ENCODE peak calls at places on chromosomes 7 and 10, in seven cellular contexts. One of them, this sample, is unnamed.

GRCh38 chr10:43824934-43825333 is 176.3 kb upstream of the ZNF32 start:
- DNase-seq in PC-9: no peak
- DNase-seq in progenitor cell of endocrine pancreas: no peak
- DNase-seq in tibial artery: peak; percentile 85
- DNase-seq in DND-41: no peak
- DNase-seq in glutamatergic neuron: no peak
- DNase-seq in AG04450: peak; percentile 32
- DNase-seq in this sample: no peak

GRCh38 chr7:135257790-135258189 is 24.2 kb downstream of the STRA8 start:
- DNase-seq in tibial artery: no peak
- DNase-seq in PC-9: no peak
- DNase-seq in DND-41: no peak
- DNase-seq in AG04450: no peak
- DNase-seq in progenitor cell of endocrine pancreas: no peak
- DNase-seq in glutamatergic neuron: no peak
- DNase-seq in this sample: no peak

GRCh38 chr7:29563590-29564454 is at the start of gene PRR15:
- DNase-seq in DND-41: no peak
- DNase-seq in PC-9: peak; percentile 95
- DNase-seq in AG04450: no peak
- DNase-seq in tibial artery: peak; percentile 48
- DNase-seq in glutamatergic neuron: peak; percentile 57
- DNase-seq in progenitor cell of endocrine pancreas: peak; percentile 57
- DNase-seq in this sample: peak; percentile 90

GRCh38 chr7:18287482-18287881 is 208.1 kb upstream of the HDAC9 start:
- DNase-seq in progenitor cell of endocrine pancreas: no peak
- DNase-seq in PC-9: no peak
- DNase-seq in glutamatergic neuron: peak; percentile 23
- DNase-seq in tibial artery: no peak
- DNase-seq in DND-41: no peak
- DNase-seq in AG04450: no peak
- DNase-seq in this sample: no peak

GRCh38 chr7:18541189-18541870 is 45.8 kb downstream of the HDAC9 start:
- DNase-seq in PC-9: no peak
- DNase-seq in tibial artery: peak; percentile 51
- DNase-seq in DND-41: no peak
- DNase-seq in progenitor cell of endocrine pancreas: no peak
- DNase-seq in AG04450: no peak
- DNase-seq in glutamatergic neuron: no peak
- DNase-seq in this sample: peak; percentile 39

GRCh38 chr7:130930260-130930659 is 196.3 kb upstream of the KLF14 start:
- DNase-seq in AG04450: no peak
- DNase-seq in PC-9: no peak
- DNase-seq in DND-41: no peak
- DNase-seq in glutamatergic neuron: no peak
- DNase-seq in tibial artery: no peak
- DNase-seq in progenitor cell of endocrine pancreas: no peak
- DNase-seq in this sample: no peak

GRCh38 chr10:74026428-74026979 is 28.6 kb downstream of the VCL start:
- DNase-seq in tibial artery: no peak
- DNase-seq in progenitor cell of endocrine pancreas: no peak
- DNase-seq in PC-9: no peak
- DNase-seq in DND-41: no peak
- DNase-seq in glutamatergic neuron: no peak
- DNase-seq in AG04450: no peak
- DNase-seq in this sample: no peak

GRCh38 chr7:18858232-18858631 is 259.2 kb downstream of the TWIST1 start:
- DNase-seq in progenitor cell of endocrine pancreas: no peak
- DNase-seq in DND-41: no peak
- DNase-seq in AG04450: no peak
- DNase-seq in tibial artery: no peak
- DNase-seq in PC-9: no peak
- DNase-seq in glutamatergic neuron: no peak
- DNase-seq in this sample: no peak

GRCh38 chr10:109205929-109206585 is 717.3 kb downstream of the XPNPEP1 start:
- DNase-seq in AG04450: peak; percentile 44
- DNase-seq in tibial artery: no peak
- DNase-seq in progenitor cell of endocrine pancreas: no peak
- DNase-seq in DND-41: no peak
- DNase-seq in PC-9: no peak
- DNase-seq in glutamatergic neuron: no peak
- DNase-seq in this sample: no peak

GRCh38 chr7:16883918-16884317 is 2.1 kb upstream of the AGR3 start:
- DNase-seq in AG04450: no peak
- DNase-seq in DND-41: no peak
- DNase-seq in glutamatergic neuron: no peak
- DNase-seq in PC-9: no peak
- DNase-seq in tibial artery: no peak
- DNase-seq in progenitor cell of endocrine pancreas: no peak
- DNase-seq in this sample: no peak

GRCh38 chr7:158124671-158125079 is 462.9 kb downstream of the PTPRN2 start:
- DNase-seq in AG04450: no peak
- DNase-seq in glutamatergic neuron: no peak
- DNase-seq in PC-9: no peak
- DNase-seq in tibial artery: peak; percentile 15
- DNase-seq in DND-41: no peak
- DNase-seq in progenitor cell of endocrine pancreas: no peak
- DNase-seq in this sample: no peak

GRCh38 chr7:73833251-73833919 is 2.6 kb downstream of the CLDN4 start:
- DNase-seq in glutamatergic neuron: no peak
- DNase-seq in DND-41: no peak
- DNase-seq in tibial artery: no peak
- DNase-seq in AG04450: no peak
- DNase-seq in PC-9: peak; percentile 80
- DNase-seq in progenitor cell of endocrine pancreas: no peak
- DNase-seq in this sample: no peak

GRCh38 chr7:129821476-129821875 is 131.3 kb downstream of the UBE2H start:
- DNase-seq in AG04450: no peak
- DNase-seq in progenitor cell of endocrine pancreas: no peak
- DNase-seq in PC-9: no peak
- DNase-seq in glutamatergic neuron: no peak
- DNase-seq in DND-41: no peak
- DNase-seq in tibial artery: no peak
- DNase-seq in this sample: no peak

GRCh38 chr10:13351340-13351915 is 3.3 kb upstream of the SEPHS1 start:
- DNase-seq in tibial artery: no peak
- DNase-seq in AG04450: no peak
- DNase-seq in PC-9: no peak
- DNase-seq in progenitor cell of endocrine pancreas: no peak
- DNase-seq in glutamatergic neuron: no peak
- DNase-seq in DND-41: no peak
- DNase-seq in this sample: no peak

GRCh38 chr10:103581499-103581898 is 88.0 kb downstream of the NEURL1 start:
- DNase-seq in progenitor cell of endocrine pancreas: no peak
- DNase-seq in AG04450: no peak
- DNase-seq in DND-41: no peak
- DNase-seq in glutamatergic neuron: no peak
- DNase-seq in PC-9: no peak
- DNase-seq in tibial artery: no peak
- DNase-seq in this sample: no peak

GRCh38 chr10:63369711-63370110 is 96.1 kb downstream of the JMJD1C start:
- DNase-seq in glutamatergic neuron: no peak
- DNase-seq in PC-9: no peak
- DNase-seq in DND-41: no peak
- DNase-seq in tibial artery: no peak
- DNase-seq in progenitor cell of endocrine pancreas: no peak
- DNase-seq in AG04450: no peak
- DNase-seq in this sample: no peak

GRCh38 chr7:151109094-151110048 is 23.1 kb downstream of the AGAP3 start:
- DNase-seq in progenitor cell of endocrine pancreas: no peak
- DNase-seq in tibial artery: no peak
- DNase-seq in AG04450: no peak
- DNase-seq in DND-41: no peak
- DNase-seq in glutamatergic neuron: no peak
- DNase-seq in PC-9: no peak
- DNase-seq in this sample: no peak

GRCh38 chr7:100119701-100120517 is 475 bp downstream of the CNPY4 start:
- DNase-seq in DND-41: peak; percentile 80
- DNase-seq in progenitor cell of endocrine pancreas: no peak
- DNase-seq in glutamatergic neuron: peak; percentile 59
- DNase-seq in tibial artery: peak; percentile 78
- DNase-seq in PC-9: peak; percentile 53
- DNase-seq in AG04450: no peak
- DNase-seq in this sample: peak; percentile 46

GRCh38 chr7:100118388-100119074 is 627 bp downstream of the TAF6 start:
- DNase-seq in tibial artery: no peak
- DNase-seq in progenitor cell of endocrine pancreas: no peak
- DNase-seq in glutamatergic neuron: no peak
- DNase-seq in DND-41: no peak
- DNase-seq in AG04450: no peak
- DNase-seq in PC-9: no peak
- DNase-seq in this sample: no peak

GRCh38 chr7:100122067-100122466 is 2.6 kb downstream of the CNPY4 start:
- DNase-seq in tibial artery: no peak
- DNase-seq in glutamatergic neuron: no peak
- DNase-seq in PC-9: no peak
- DNase-seq in AG04450: no peak
- DNase-seq in progenitor cell of endocrine pancreas: no peak
- DNase-seq in DND-41: no peak
- DNase-seq in this sample: no peak

GRCh38 chr7:100120518-100121085 is 1.2 kb downstream of the CNPY4 start:
- DNase-seq in glutamatergic neuron: no peak
- DNase-seq in DND-41: no peak
- DNase-seq in progenitor cell of endocrine pancreas: no peak
- DNase-seq in PC-9: no peak
- DNase-seq in AG04450: no peak
- DNase-seq in tibial artery: no peak
- DNase-seq in this sample: no peak

DNA sequence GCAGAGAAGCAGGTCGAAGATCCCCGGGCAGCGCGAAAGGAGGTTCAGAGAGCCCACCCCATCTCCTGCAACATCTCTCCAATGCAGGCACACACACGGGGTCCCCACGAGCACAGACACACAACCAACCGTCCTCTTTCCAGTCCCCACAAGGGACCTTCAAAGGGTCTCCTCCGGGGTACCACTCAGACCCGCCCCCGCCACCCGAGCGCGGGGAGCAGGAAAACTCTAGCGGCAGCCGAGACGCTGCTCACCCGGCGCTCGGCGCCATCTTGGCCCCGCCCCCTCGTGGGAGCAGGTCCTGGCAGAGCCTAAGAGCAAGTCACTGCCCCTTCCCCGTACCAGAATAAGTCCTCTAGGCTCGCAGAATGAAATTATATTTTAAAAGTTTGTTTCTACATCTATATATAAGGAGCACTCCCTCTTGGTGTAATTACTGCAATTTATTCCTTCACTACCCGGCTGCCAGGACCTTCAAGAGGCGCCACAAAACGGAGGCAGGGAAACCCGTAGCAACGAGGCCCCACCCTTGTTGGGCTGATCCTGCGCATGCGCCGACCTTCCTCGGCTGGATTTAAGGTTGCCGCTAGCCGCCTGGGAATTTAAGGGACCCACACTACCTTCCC is at the start of the genes CNPY4 and TAF6:
- DNase-seq in progenitor cell of endocrine pancreas: peak; percentile 85
- DNase-seq in AG04450: peak; percentile 91
- DNase-seq in glutamatergic neuron: peak; percentile 96
- DNase-seq in PC-9: peak; percentile 96
- DNase-seq in tibial artery: peak; percentile 94
- DNase-seq in DND-41: peak; percentile 95
- DNase-seq in this sample: peak; percentile 96
- TF ChIP-seq CTCF in progenitor cell of endocrine pancreas: no peak
- TF ChIP-seq CTCF in AG04450: no peak
- TF ChIP-seq CTCF in glutamatergic neuron: no peak
- TF ChIP-seq CTCF in PC-9: no peak
- TF ChIP-seq CTCF in tibial artery: no peak
- TF ChIP-seq CTCF in DND-41: no peak
- TF ChIP-seq CTCF in this sample: no peak

DNA sequence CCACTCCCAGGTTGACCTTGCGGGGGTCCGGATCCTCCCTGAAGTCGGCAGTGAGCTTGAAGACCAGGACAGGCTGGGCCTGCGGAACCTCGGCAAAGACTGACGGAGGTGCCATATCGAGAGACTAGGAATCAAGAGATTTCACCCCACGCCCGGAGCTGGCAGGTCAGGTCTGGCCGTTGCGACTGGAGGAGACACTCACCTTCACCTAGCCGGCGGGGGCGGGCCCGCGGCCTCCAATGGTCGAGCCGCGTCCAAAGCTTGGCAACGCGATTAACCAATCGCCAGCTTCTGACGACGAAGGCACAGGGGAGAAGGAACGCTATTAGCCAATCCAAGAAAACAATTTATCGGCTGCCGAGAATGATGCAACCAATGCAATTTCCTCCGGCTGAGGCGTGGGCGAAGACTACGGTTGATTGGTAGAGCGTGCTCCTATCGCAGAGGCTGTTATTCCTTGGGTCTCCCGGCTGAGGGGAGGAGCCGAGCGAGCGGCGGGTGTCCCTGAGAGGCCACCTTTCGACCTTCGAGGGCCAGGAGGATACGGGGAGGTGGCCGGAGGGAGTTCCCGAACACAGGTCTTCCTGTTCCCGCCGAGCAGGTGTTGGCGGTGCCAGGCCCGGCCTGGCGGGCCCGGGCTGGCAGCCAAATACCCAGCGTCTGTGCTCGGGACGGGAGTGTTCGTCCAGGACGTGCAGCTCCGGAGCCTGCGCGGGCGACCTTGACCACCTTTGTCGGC is at the start of gene GOT1:
- DNase-seq in DND-41: peak; percentile 95
- DNase-seq in tibial artery: peak; percentile 96
- DNase-seq in glutamatergic neuron: peak; percentile 88
- DNase-seq in progenitor cell of endocrine pancreas: peak; percentile 92
- DNase-seq in AG04450: peak; percentile 97
- DNase-seq in PC-9: peak; percentile 88
- DNase-seq in this sample: peak; percentile 100
- TF ChIP-seq CTCF in DND-41: no peak
- TF ChIP-seq CTCF in tibial artery: no peak
- TF ChIP-seq CTCF in glutamatergic neuron: no peak
- TF ChIP-seq CTCF in progenitor cell of endocrine pancreas: no peak
- TF ChIP-seq CTCF in AG04450: no peak
- TF ChIP-seq CTCF in PC-9: no peak
- TF ChIP-seq CTCF in this sample: no peak

GRCh38 chr7:117009705-117010361 is 56.5 kb downstream of the ST7 start:
- DNase-seq in tibial artery: no peak
- DNase-seq in PC-9: no peak
- DNase-seq in AG04450: no peak
- DNase-seq in progenitor cell of endocrine pancreas: no peak
- DNase-seq in DND-41: no peak
- DNase-seq in glutamatergic neuron: no peak
- DNase-seq in this sample: no peak
- TF ChIP-seq CTCF in tibial artery: no peak
- TF ChIP-seq CTCF in PC-9: no peak
- TF ChIP-seq CTCF in AG04450: no peak
- TF ChIP-seq CTCF in progenitor cell of endocrine pancreas: no peak
- TF ChIP-seq CTCF in DND-41: no peak
- TF ChIP-seq CTCF in glutamatergic neuron: no peak
- TF ChIP-seq CTCF in this sample: no peak

GRCh38 chr7:27727058-27727457 is 12.9 kb upstream of the TAX1BP1 start:
- DNase-seq in DND-41: no peak
- DNase-seq in PC-9: no peak
- DNase-seq in AG04450: no peak
- DNase-seq in tibial artery: no peak
- DNase-seq in glutamatergic neuron: no peak
- DNase-seq in progenitor cell of endocrine pancreas: no peak
- DNase-seq in this sample: no peak

DNA sequence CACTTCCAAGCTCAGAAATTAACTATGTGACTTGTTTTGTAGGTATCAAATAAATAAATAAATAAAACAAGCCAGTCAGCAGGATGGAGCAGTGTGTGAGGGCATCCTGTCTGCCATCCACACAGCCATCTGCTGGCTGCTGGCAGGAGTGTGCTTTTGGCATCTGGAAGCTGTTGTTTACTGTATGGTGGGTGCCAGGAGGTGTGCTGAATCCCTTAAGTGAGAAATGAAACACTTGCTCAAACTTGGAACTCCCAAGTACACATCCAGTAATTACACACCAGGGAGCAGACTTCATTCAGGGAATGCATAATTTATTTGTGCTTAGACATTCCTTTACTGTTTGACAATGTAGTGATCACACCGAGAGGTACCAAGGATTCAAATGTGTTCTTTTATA is 16.9 kb upstream of the TAX1BP1 start:
- DNase-seq in DND-41: no peak
- DNase-seq in glutamatergic neuron: no peak
- DNase-seq in AG04450: no peak
- DNase-seq in tibial artery: no peak
- DNase-seq in progenitor cell of endocrine pancreas: no peak
- DNase-seq in PC-9: no peak
- DNase-seq in this sample: peak; percentile 33
- TF ChIP-seq CTCF in DND-41: peak; percentile 41
- TF ChIP-seq CTCF in glutamatergic neuron: peak; percentile 9
- TF ChIP-seq CTCF in AG04450: no peak
- TF ChIP-seq CTCF in tibial artery: no peak
- TF ChIP-seq CTCF in progenitor cell of endocrine pancreas: no peak
- TF ChIP-seq CTCF in PC-9: peak; percentile 45
- TF ChIP-seq CTCF in this sample: peak; percentile 19

This sample was measured in MCF 10A.